ENCODE peak calls at places on chromosomes 12 and 14, in eight cellular contexts. Q, F, R, L, X, S, G and I are unnamed samples.

GRCh38 chr14:67492538-67492937 is 4.0 kb upstream of the TMEM229B start:
- DNase-seq in Q (no peak), F (no peak), R (no peak), L (no peak), X (no peak), S (no peak), G (no peak), I (no peak)

GRCh38 chr14:44149597-44149996 is 357.5 kb downstream of the FSCB start:
- DNase-seq in Q (no peak), F (no peak), R (no peak), L (no peak), X (peak), S (no peak), G (no peak), I (no peak)

GRCh38 chr12:91009319-91009950 is 4.7 kb upstream of the EPYC start:
- DNase-seq in Q (peak), F (no peak), R (no peak), L (no peak), X (no peak), S (no peak), G (no peak), I (peak)

GRCh38 chr12:2974560-2974971 is 15.4 kb downstream of the TEAD4 start:
- DNase-seq in Q (peak), F (no peak), R (no peak), L (no peak), X (no peak), S (peak), G (no peak), I (no peak)

GRCh38 chr14:101276309-101277091 is 284.8 kb upstream of the DIO3 start:
- DNase-seq in Q (no peak), F (no peak), R (no peak), L (no peak), X (no peak), S (no peak), G (no peak), I (no peak)

GRCh38 chr12:63238892-63239291 is 87.9 kb upstream of the AVPR1A start:
- DNase-seq in Q (no peak), F (no peak), R (no peak), L (no peak), X (no peak), S (no peak), G (no peak), I (no peak)

GRCh38 chr14:76644875-76645518 is 116.3 kb upstream of the VASH1 start:
- DNase-seq in Q (peak), F (no peak), R (no peak), L (no peak), X (peak), S (peak), G (no peak), I (peak)

GRCh38 chr12:63276537-63277365 is 125.8 kb upstream of the AVPR1A start:
- DNase-seq in Q (peak), F (no peak), R (no peak), L (no peak), X (peak), S (peak), G (no peak), I (no peak)

GRCh38 chr12:87107270-87107669 is 851.1 kb upstream of the MGAT4C start:
- DNase-seq in Q (no peak), F (no peak), R (no peak), L (no peak), X (no peak), S (no peak), G (no peak), I (no peak)

GRCh38 chr14:71594828-71595227 is 337.4 kb upstream of the RGS6 start:
- DNase-seq in Q (peak), F (no peak), R (no peak), L (no peak), X (no peak), S (peak), G (no peak), I (no peak)

GRCh38 chr14:100341301-100342031 is 18.3 kb downstream of the SLC25A47 start:
- DNase-seq in Q (peak), F (peak), R (peak), L (peak), X (peak), S (peak), G (peak), I (peak)

GRCh38 chr14:77110286-77110685 is 12.2 kb downstream of the CIPC start:
- DNase-seq in Q (no peak), F (no peak), R (no peak), L (no peak), X (no peak), S (no peak), G (no peak), I (no peak)

GRCh38 chr14:33357225-33358010 is 418.7 kb downstream of the NPAS3 start:
- DNase-seq in Q (no peak), F (no peak), R (no peak), L (no peak), X (peak), S (no peak), G (no peak), I (no peak)

GRCh38 chr14:104694991-104695659 is 5.7 kb downstream of the INF2 start:
- DNase-seq in Q (no peak), F (no peak), R (peak), L (no peak), X (no peak), S (no peak), G (no peak), I (no peak)

GRCh38 chr12:121789800-121790748 is 3.4 kb downstream of the RHOF start:
- DNase-seq in Q (no peak), F (no peak), R (peak), L (no peak), X (peak), S (no peak), G (peak), I (no peak)

GRCh38 chr12:62760779-62761178 is 174.2 kb downstream of the PPM1H start:
- DNase-seq in Q (peak), F (no peak), R (no peak), L (no peak), X (no peak), S (no peak), G (no peak), I (no peak)

GRCh38 chr14:55585854-55586253 is 5.8 kb downstream of the KTN1 start:
- DNase-seq in Q (peak), F (no peak), R (no peak), L (no peak), X (no peak), S (peak), G (no peak), I (no peak)

GRCh38 chr14:102930138-102930752 is 7.8 kb downstream of the AMN start:
- DNase-seq in Q (no peak), F (no peak), R (no peak), L (no peak), X (no peak), S (no peak), G (no peak), I (no peak)

GRCh38 chr12:124456652-124457152 is 110.7 kb downstream of the NCOR2 start:
- DNase-seq in Q (no peak), F (no peak), R (peak), L (no peak), X (peak), S (no peak), G (no peak), I (no peak)

GRCh38 chr14:68621400-68622365 is 171.2 kb downstream of the ZFP36L1 start:
- DNase-seq in Q (peak), F (peak), R (peak), L (no peak), X (no peak), S (peak), G (peak), I (peak)

GRCh38 chr12:13976880-13977279 is 4.5 kb downstream of the GRIN2B start:
- DNase-seq in Q (no peak), F (no peak), R (no peak), L (no peak), X (no peak), S (no peak), G (no peak), I (no peak)

GRCh38 chr14:54790092-54790491 is 112.5 kb downstream of the GCH1 start:
- DNase-seq in Q (no peak), F (no peak), R (no peak), L (no peak), X (no peak), S (no peak), G (no peak), I (no peak)

GRCh38 chr14:73293782-73294781 is 56.8 kb downstream of the PAPLN start:
- DNase-seq in Q (no peak), F (no peak), R (no peak), L (no peak), X (no peak), S (no peak), G (no peak), I (no peak)

GRCh38 chr12:109115404-109115757 is 1.0 kb upstream of the ACACB start:
- DNase-seq in Q (no peak), F (no peak), R (no peak), L (no peak), X (no peak), S (no peak), G (no peak), I (no peak)

GRCh38 chr12:109113661-109114321 is 2.6 kb upstream of the ACACB start:
- DNase-seq in Q (no peak), F (no peak), R (no peak), L (no peak), X (no peak), S (no peak), G (no peak), I (no peak)

GRCh38 chr12:109115758-109116610 is at the start of gene ACACB:
- DNase-seq in Q (no peak), F (no peak), R (peak), L (no peak), X (peak), S (no peak), G (peak), I (no peak)

GRCh38 chr12:109112720-109113465 is 3.5 kb upstream of the ACACB start:
- DNase-seq in Q (no peak), F (no peak), R (no peak), L (no peak), X (no peak), S (no peak), G (no peak), I (no peak)

DNA sequence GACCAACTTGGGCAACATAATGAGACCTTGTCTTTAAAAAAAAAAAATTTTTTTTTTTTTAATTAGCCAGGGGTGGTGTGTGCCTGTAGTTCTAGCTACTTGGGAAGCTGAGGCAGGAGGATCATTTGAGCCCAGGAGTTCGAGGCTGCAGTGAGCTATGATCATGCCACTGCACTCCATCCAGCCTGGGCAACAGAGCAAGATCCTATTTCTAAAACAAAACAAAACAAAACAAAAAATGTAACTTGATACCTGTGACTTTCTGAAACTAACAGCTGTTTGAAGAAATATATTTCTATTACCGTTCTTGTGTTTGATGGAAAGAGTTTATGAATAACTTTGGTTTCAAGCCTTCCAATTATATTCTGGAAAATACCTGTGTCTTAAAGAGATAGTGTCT is 1.7 kb upstream of the ACACB start:
- DNase-seq in Q (no peak), F (no peak), R (no peak), L (no peak), X (no peak), S (no peak), G (no peak), I (no peak)
- H3K4me3 ChIP-seq in Q (no peak), F (no peak), R (no peak), L (no peak), X (no peak), S (no peak), G (no peak), I (no peak)

GRCh38 chr12:53677612-53678133 is 1.8 kb upstream of the ATP5MC2 start:
- DNase-seq in Q (no peak), F (no peak), R (no peak), L (no peak), X (no peak), S (peak), G (no peak), I (no peak)
- H3K4me3 ChIP-seq in Q (no peak), F (peak), R (peak), L (peak), X (no peak), S (peak), G (peak), I (no peak)

GRCh38 chr12:56257071-56257470 is 1.1 kb downstream of the ANKRD52 start:
- DNase-seq in Q (no peak), F (no peak), R (no peak), L (no peak), X (no peak), S (no peak), G (no peak), I (no peak)

GRCh38 chr12:56255671-56256070 is 2.5 kb downstream of the ANKRD52 start:
- DNase-seq in Q (no peak), F (no peak), R (no peak), L (no peak), X (no peak), S (no peak), G (no peak), I (no peak)

GRCh38 chr12:56257491-56258067 is 605 bp downstream of the ANKRD52 start:
- DNase-seq in Q (peak), F (no peak), R (no peak), L (no peak), X (peak), S (no peak), G (no peak), I (no peak)

GRCh38 chr12:56258068-56258819 is at the start of gene ANKRD52:
- DNase-seq in Q (peak), F (peak), R (peak), L (peak), X (peak), S (peak), G (peak), I (peak)

DNA sequence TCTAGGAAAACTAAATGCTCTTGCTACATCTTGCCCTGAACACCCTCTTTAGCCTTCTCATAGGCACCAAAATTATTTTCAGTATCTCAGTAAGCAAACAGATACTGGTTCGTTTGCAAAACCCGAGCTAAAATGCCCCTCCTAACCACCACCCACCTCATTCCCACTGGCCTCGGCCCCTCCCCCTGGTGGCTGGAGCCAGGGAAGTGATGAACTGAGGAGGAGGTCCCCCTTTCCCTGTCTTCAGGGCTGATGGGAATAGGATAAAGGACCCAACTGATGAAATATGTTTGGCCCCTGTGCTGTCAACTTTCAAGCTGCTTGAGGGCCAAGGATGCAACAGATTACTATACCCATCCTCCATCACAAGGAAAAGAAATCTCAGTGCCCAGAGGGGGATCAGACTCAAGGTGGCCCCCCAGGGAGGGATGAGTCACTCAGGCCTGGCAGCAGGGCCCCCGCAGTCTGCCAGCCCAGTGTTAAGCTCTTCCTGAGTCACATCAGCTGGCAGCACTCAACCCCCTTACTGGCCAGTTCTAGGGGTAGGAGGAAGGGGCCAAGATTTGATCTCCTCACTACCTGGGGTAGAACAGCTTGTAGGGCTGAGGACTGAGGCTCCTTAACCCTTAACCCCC is 1.7 kb downstream of the ANKRD52 start:
- DNase-seq in Q (peak), F (no peak), R (no peak), L (no peak), X (no peak), S (peak), G (no peak), I (no peak)
- H3K4me3 ChIP-seq in Q (peak), F (peak), R (no peak), L (peak), X (no peak), S (peak), G (no peak), I (peak)

GRCh38 chr12:6916426-6917200 is 2.2 kb downstream of the ENO2 start:
- DNase-seq in Q (no peak), F (no peak), R (no peak), L (no peak), X (no peak), S (no peak), G (no peak), I (no peak)
- H3K4me3 ChIP-seq in Q (no peak), F (no peak), R (no peak), L (no peak), X (no peak), S (no peak), G (no peak), I (no peak)

DNA sequence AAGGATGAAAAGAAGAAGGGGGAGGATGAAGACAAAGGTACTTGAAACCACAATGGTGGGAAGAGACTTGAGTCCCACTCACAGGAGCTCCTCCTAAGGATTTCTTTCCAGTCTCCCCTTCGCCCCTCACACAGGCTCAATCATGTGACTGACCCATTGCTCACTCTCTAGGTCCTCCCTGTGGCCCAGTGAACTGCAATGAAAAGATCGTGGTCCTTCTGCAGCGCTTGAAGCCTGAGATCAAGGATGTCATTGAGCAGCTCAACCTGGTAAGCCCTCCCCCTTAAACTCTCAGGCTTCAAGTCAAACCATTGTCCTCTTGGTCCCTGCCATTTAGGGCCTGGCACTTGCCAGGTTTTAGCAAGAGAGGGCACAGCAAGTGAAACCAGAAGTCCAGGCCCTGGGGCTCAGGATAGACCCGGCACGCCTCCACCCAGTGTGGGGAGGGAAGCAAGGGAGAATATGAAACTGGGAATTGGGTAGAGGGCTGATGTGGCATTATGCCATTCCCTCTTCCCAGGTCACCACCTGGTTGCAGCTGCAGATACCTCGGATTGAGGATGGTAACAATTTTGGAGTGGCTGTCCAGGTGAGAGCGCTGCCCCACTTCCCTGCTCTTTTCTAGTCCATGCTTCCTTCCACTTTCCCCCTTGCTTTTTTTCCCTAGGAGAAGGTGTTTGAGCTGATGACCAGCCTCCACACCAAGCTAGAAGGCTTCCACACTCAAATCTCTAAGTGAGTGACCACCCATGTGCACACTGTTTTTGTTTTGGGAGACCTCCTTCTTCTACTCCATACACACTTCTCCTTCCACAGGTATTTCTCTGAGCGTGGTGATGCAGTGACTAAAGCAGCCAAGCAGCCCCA is 1.8 kb downstream of the PSME1 start:
- DNase-seq in Q (no peak), F (no peak), R (no peak), L (no peak), X (no peak), S (no peak), G (no peak), I (no peak)
- H3K4me3 ChIP-seq in Q (peak), F (no peak), R (no peak), L (no peak), X (no peak), S (peak), G (no peak), I (no peak)

GRCh38 chr14:22477569-22478194 is 111.3 kb downstream of the DAD1 start:
- DNase-seq in Q (no peak), F (no peak), R (no peak), L (no peak), X (no peak), S (no peak), G (no peak), I (no peak)

GRCh38 chr14:22478670-22479069 is 110.4 kb downstream of the DAD1 start:
- DNase-seq in Q (peak), F (no peak), R (peak), L (no peak), X (no peak), S (no peak), G (no peak), I (no peak)

GRCh38 chr14:22479132-22479531 is 109.9 kb downstream of the DAD1 start:
- DNase-seq in Q (no peak), F (no peak), R (no peak), L (no peak), X (no peak), S (no peak), G (no peak), I (no peak)

GRCh38 chr14:22476882-22477281 is 112.1 kb downstream of the DAD1 start:
- DNase-seq in Q (no peak), F (no peak), R (no peak), L (no peak), X (no peak), S (no peak), G (no peak), I (no peak)

GRCh38 chr14:22478247-22478646 is 110.8 kb downstream of the DAD1 start:
- DNase-seq in Q (no peak), F (no peak), R (no peak), L (no peak), X (no peak), S (no peak), G (no peak), I (no peak)
- H3K4me3 ChIP-seq in Q (no peak), F (no peak), R (no peak), L (no peak), X (no peak), S (no peak), G (no peak), I (no peak)